ENCODE peak calls at places on chromosomes 7 and 10, in four cellular contexts. D, U, L and K are unnamed samples.

GRCh38 chr7:7099584-7100014 is 82.7 kb upstream of the C1GALT1 start:
- DNase-seq in U (no peak), L (peak), D (peak), K (peak)

GRCh38 chr7:50610521-50611277 is 45.5 kb upstream of the DDC start:
- DNase-seq in U (peak), D (no peak), L (no peak), K (no peak)

GRCh38 chr7:34837826-34838225 is 179.8 kb downstream of the NPSR1 start:
- DNase-seq in L (no peak), D (no peak), U (no peak), K (no peak)

GRCh38 chr7:81285142-81285871 is 366.5 kb upstream of the SEMA3C start:
- DNase-seq in U (no peak), D (no peak), L (no peak), K (peak)

GRCh38 chr10:59622320-59622901 is 87.2 kb downstream of the SLC16A9 start:
- DNase-seq in D (peak), U (no peak), L (peak), K (no peak)

GRCh38 chr7:119288401-119288800 is 984.6 kb upstream of the KCND2 start:
- DNase-seq in D (no peak), L (no peak), U (no peak), K (no peak)

GRCh38 chr7:129872054-129872453 is 80.7 kb downstream of the UBE2H start:
- DNase-seq in D (no peak), L (no peak), U (no peak), K (no peak)

GRCh38 chr7:142927949-142928348 is 5.6 kb downstream of the TRPV5 start:
- DNase-seq in L (no peak), D (no peak), U (no peak), K (no peak)

GRCh38 chr7:150378115-150378852 is 846 bp upstream of the ZNF775 start:
- DNase-seq in L (peak), U (peak), D (peak), K (no peak)

GRCh38 chr10:9845075-9845474 is 1172.6 kb upstream of the CELF2 start:
- DNase-seq in L (no peak), U (no peak), D (no peak), K (no peak)

GRCh38 chr10:44355630-44356029 is 29.3 kb downstream of the CXCL12 start:
- DNase-seq in U (no peak), L (no peak), D (no peak), K (no peak)

GRCh38 chr7:34928052-34928451 is 109.2 kb downstream of the DPY19L1 start:
- DNase-seq in D (peak), U (peak), L (peak), K (no peak)

GRCh38 chr7:18257711-18258110 is 230.1 kb upstream of the PRPS1L1 start:
- DNase-seq in L (no peak), D (no peak), U (no peak), K (no peak)

GRCh38 chr7:104552102-104552501 is 223.7 kb downstream of the LHFPL3 start:
- DNase-seq in L (peak), D (peak), U (no peak), K (no peak)

GRCh38 chr10:44068716-44069482 is 316.0 kb downstream of the CXCL12 start:
- DNase-seq in D (no peak), L (no peak), U (no peak), K (no peak)

GRCh38 chr7:121480058-121480457 is 84.0 kb upstream of the FAM3C start:
- DNase-seq in L (no peak), U (no peak), D (no peak), K (no peak)

GRCh38 chr10:131444286-131444685 is 132.8 kb upstream of the TCERG1L start:
- DNase-seq in U (no peak), L (no peak), D (no peak), K (no peak)

GRCh38 chr7:831596-832291 is 532 bp upstream of the SUN1 start:
- DNase-seq in D (peak), L (no peak), U (no peak), K (peak)

GRCh38 chr7:99132922-99133321 is 11.0 kb downstream of the SMURF1 start:
- DNase-seq in U (no peak), L (no peak), D (no peak), K (no peak)

GRCh38 chr7:86939197-86939814 is 120.1 kb downstream of the ELAPOR2 start:
- DNase-seq in L (peak), U (peak), D (peak), K (no peak)

GRCh38 chr10:86313621-86314041 is 53.0 kb downstream of the GRID1 start:
- DNase-seq in U (no peak), L (no peak), D (no peak), K (no peak)

GRCh38 chr7:42972703-42973500 is 40.7 kb downstream of the MRPL32 start:
- DNase-seq in U (no peak), D (no peak), L (no peak), K (peak)

GRCh38 chr7:12257582-12257981 is 46.5 kb downstream of the TMEM106B start:
- DNase-seq in L (no peak), D (no peak), U (no peak), K (no peak)

GRCh38 chr10:128887856-128888255 is 579.2 kb upstream of the MGMT start:
- DNase-seq in D (no peak), U (no peak), L (no peak), K (no peak)

GRCh38 chr7:141463986-141464385 is 87.2 kb upstream of the AGK start:
- DNase-seq in L (no peak), U (no peak), D (no peak), K (no peak)

GRCh38 chr7:81691199-81691821 is 78.5 kb downstream of the HGF start:
- DNase-seq in L (no peak), U (no peak), D (no peak), K (no peak)

GRCh38 chr10:117989962-117990361 is 56.8 kb downstream of the RAB11FIP2 start:
- DNase-seq in L (no peak), D (no peak), U (no peak), K (no peak)

GRCh38 chr10:75397571-75397921 is 4.0 kb downstream of the ZNF503 start:
- DNase-seq in L (peak), U (no peak), D (no peak), K (no peak)

GRCh38 chr7:27277628-27278027 is 35.0 kb downstream of the EVX1 start:
- DNase-seq in D (peak), L (no peak), U (no peak), K (no peak)

GRCh38 chr10:107971973-107972372 is 807.5 kb upstream of the SORCS1 start:
- DNase-seq in U (no peak), L (no peak), D (no peak), K (peak)

GRCh38 chr10:30691601-30692015 is 62.1 kb upstream of the LYZL2 start:
- DNase-seq in D (no peak), U (no peak), L (no peak), K (peak)

GRCh38 chr10:92121686-92122492 is 169.0 kb downstream of the CPEB3 start:
- DNase-seq in L (no peak), U (no peak), D (no peak), K (no peak)

GRCh38 chr10:378930-379704 is 243.9 kb downstream of the ZMYND11 start:
- DNase-seq in L (no peak), D (no peak), U (no peak), K (no peak)

GRCh38 chr10:18918545-18918944 is 130.1 kb upstream of the MALRD1 start:
- DNase-seq in U (no peak), L (no peak), D (no peak), K (no peak)

GRCh38 chr10:125795111-125795510 is 19.5 kb upstream of the MMP21 start:
- DNase-seq in L (no peak), D (no peak), U (no peak), K (no peak)

GRCh38 chr10:69959911-69960310 is 92.7 kb upstream of the MACROH2A2 start:
- DNase-seq in D (no peak), L (no peak), U (no peak), K (no peak)

GRCh38 chr7:105589221-105590077 is 8.2 kb upstream of the EFCAB10 start:
- DNase-seq in U (peak), D (peak), L (peak), K (peak)

GRCh38 chr10:61284222-61284890 is 168.8 kb downstream of the TMEM26 start:
- DNase-seq in D (peak), U (no peak), L (no peak), K (peak)

GRCh38 chr7:4129481-4130122 is 552.5 kb upstream of the FOXK1 start:
- DNase-seq in U (no peak), L (no peak), D (no peak), K (no peak)